ENCODE peak calls at places on chromosomes 5 and 9, in ten cellular contexts. G is RPMI7951, N is mesenteric fat pad, V is Right ventricle myocardium superior, Y is head of caudate nucleus, E is sciatic nerve, X is cardiac fibroblast, I is astrocyte of the spinal cord, Z is colonic mucosa, D is AG08396. F is an unnamed sample.

GRCh38 chr9:22039258-22039657 is 30.2 kb upstream of the CDKN2B start:
- DNase-seq in G (no peak), E (no peak), Z (no peak), N (no peak), I (no peak), V (no peak), Y (no peak), X (peak), D (no peak), F (no peak)

GRCh38 chr5:178356459-178356872 is 123.9 kb upstream of the PHYKPL start:
- DNase-seq in G (no peak), Y (peak), I (no peak), D (no peak), X (no peak), N (no peak), E (no peak), V (peak), Z (no peak), F (no peak)

GRCh38 chr5:15391648-15392392 is 108.2 kb upstream of the FBXL7 start:
- DNase-seq in I (peak), Z (no peak), X (no peak), V (no peak), D (no peak), Y (no peak), E (no peak), N (no peak), G (no peak), F (no peak)

GRCh38 chr5:135239461-135240282 is 159.4 kb downstream of the MACROH2A1 start:
- DNase-seq in Z (peak), G (no peak), N (peak), I (peak), Y (peak), X (peak), D (peak), E (peak), V (no peak), F (peak)

GRCh38 chr5:178090856-178091255 is 22.5 kb upstream of the N4BP3 start:
- DNase-seq in V (no peak), Y (no peak), G (no peak), N (no peak), E (no peak), X (no peak), I (no peak), Z (no peak), D (no peak), F (no peak)

GRCh38 chr9:116099821-116100220 is 53.8 kb upstream of the PAPPA start:
- DNase-seq in E (no peak), N (no peak), Z (no peak), I (no peak), Y (no peak), V (no peak), D (no peak), X (peak), G (no peak), F (no peak)

GRCh38 chr5:140926211-140926902 is at the start of gene PCDHAC1:
- DNase-seq in E (peak), G (peak), I (peak), X (peak), V (peak), N (peak), Y (peak), D (peak), Z (peak), F (no peak)

GRCh38 chr9:3433754-3434153 is 92.0 kb downstream of the RFX3 start:
- DNase-seq in D (no peak), X (no peak), V (no peak), E (no peak), Z (no peak), G (no peak), N (no peak), Y (no peak), I (no peak), F (no peak)

GRCh38 chr5:11903121-11903613 is 1.1 kb downstream of the CTNND2 start:
- DNase-seq in X (no peak), Z (no peak), I (peak), Y (peak), N (no peak), G (no peak), D (no peak), E (no peak), V (no peak), F (no peak)

GRCh38 chr5:133977858-133978257 is 9.4 kb upstream of the C5orf15 start:
- DNase-seq in Y (no peak), G (peak), X (peak), V (no peak), N (no peak), E (no peak), Z (no peak), I (peak), D (peak), F (no peak)

GRCh38 chr9:82090041-82090440 is 101.5 kb downstream of the SPATA31D1 start:
- DNase-seq in V (no peak), D (no peak), I (no peak), E (no peak), X (no peak), Y (no peak), G (no peak), Z (no peak), N (no peak), F (no peak)

GRCh38 chr9:99322299-99322698 is 100.2 kb downstream of the SEC61B start:
- DNase-seq in N (no peak), G (no peak), I (no peak), X (no peak), E (no peak), D (no peak), Y (no peak), Z (no peak), V (no peak), F (no peak)

GRCh38 chr9:121483049-121483448 is 16.6 kb downstream of the GGTA1 start:
- DNase-seq in Z (no peak), V (no peak), E (no peak), G (peak), N (no peak), D (no peak), X (no peak), Y (no peak), I (no peak), F (no peak)